ENCODE peak calls at places on chromosomes 3 and 15, in five cellular contexts. H is mesendoderm, X is H9, A is neuronal stem cell, L is mesenchymal stem cell. W is an unnamed sample.
A peak's percentile ranks its signal among the peaks of the same experiment; 100 is the strongest.

GRCh38 chr15:62770752-62771151 is 271.8 kb upstream of the TPM1 start:
- DNase-seq in H (no peak), X (no peak), A (no peak), L (peak; percentile 88), W (peak; percentile 94)

GRCh38 chr3:76132154-76132470 is 346.8 kb upstream of the ZNF717 start:
- DNase-seq in H (no peak), X (no peak), A (no peak), L (no peak), W (no peak)

GRCh38 chr3:127208483-127209100 is 15.7 kb downstream of the PRR23E start:
- DNase-seq in H (peak; percentile 69), X (peak; percentile 20), A (no peak), L (no peak), W (no peak)

GRCh38 chr15:73939138-73939537 is 12.9 kb downstream of the LOXL1 start:
- DNase-seq in H (no peak), X (no peak), A (no peak), L (no peak), W (no peak)

GRCh38 chr3:113245775-113246174 is 34.4 kb downstream of the BOC start:
- DNase-seq in H (no peak), X (no peak), A (no peak), L (peak; percentile 52), W (peak; percentile 15)

GRCh38 chr3:181056276-181056675 is 66.7 kb upstream of the DNAJC19 start:
- DNase-seq in H (no peak), X (no peak), A (no peak), L (no peak), W (no peak)

GRCh38 chr3:65619391-65620298 is 419.1 kb downstream of the MAGI1 start:
- DNase-seq in H (peak; percentile 67), X (no peak), A (no peak), L (peak; percentile 56), W (peak; percentile 92)

GRCh38 chr15:87293016-87293415 is 963.5 kb downstream of the NTRK3 start:
- DNase-seq in H (no peak), X (no peak), A (no peak), L (peak; percentile 19), W (no peak)

GRCh38 chr15:67166280-67167009 is 88.0 kb downstream of the AAGAB start:
- DNase-seq in H (no peak), X (no peak), A (no peak), L (no peak), W (no peak)

GRCh38 chr3:194313642-194314430 is 37.3 kb downstream of the CPN2 start:
- DNase-seq in H (peak; percentile 72), X (no peak), A (no peak), L (peak; percentile 24), W (no peak)

GRCh38 chr3:126101521-126101982 is 17.6 kb upstream of the SLC41A3 start:
- DNase-seq in H (no peak), X (no peak), A (no peak), L (no peak), W (no peak)

GRCh38 chr3:10437272-10437994 is 68.0 kb downstream of the ATP2B2 start:
- DNase-seq in H (no peak), X (no peak), A (no peak), L (peak; percentile 82), W (peak; percentile 85)

GRCh38 chr15:82021021-82021420 is 24.8 kb downstream of the MEX3B start:
- DNase-seq in H (peak; percentile 14), X (no peak), A (no peak), L (peak; percentile 2), W (peak; percentile 30)

GRCh38 chr3:85594648-85595047 is 635.9 kb downstream of the CADM2 start:
- DNase-seq in H (no peak), X (no peak), A (no peak), L (no peak), W (no peak)

GRCh38 chr3:72960812-72961518 is 35.6 kb upstream of the PPP4R2 start:
- DNase-seq in H (no peak), X (no peak), A (no peak), L (peak; percentile 96), W (peak; percentile 74)

GRCh38 chr15:99993681-99994131 is 260.5 kb upstream of the LYSMD4 start:
- DNase-seq in H (no peak), X (no peak), A (no peak), L (no peak), W (no peak)

GRCh38 chr15:44728576-44729393 is 7.5 kb upstream of the TRIM69 start:
- DNase-seq in H (peak; percentile 99), X (peak; percentile 96), A (peak; percentile 75), L (peak; percentile 100), W (peak; percentile 99)
- H3K18ac ChIP-seq in H (peak overlapping the region; percentile 3), X (peak overlapping the region; percentile 79), A (peak overlapping the region; percentile 55), L (peak overlapping the region; percentile 76), W (peak overlapping the region; percentile 25)

GRCh38 chr15:85854345-85855097 is 59.8 kb upstream of the KLHL25 start:
- DNase-seq in H (peak; percentile 76), X (peak; percentile 65), A (peak; percentile 72), L (peak; percentile 59), W (peak; percentile 62)
- H3K18ac ChIP-seq in H (no peak overlapping the region), X (no peak overlapping the region), A (no peak overlapping the region), L (no peak overlapping the region), W (no peak overlapping the region)

GRCh38 chr3:58035512-58035867 is 27.3 kb downstream of the FLNB start:
- DNase-seq in H (no peak), X (no peak), A (no peak), L (no peak), W (no peak)

GRCh38 chr3:58036287-58037032 is 28.2 kb downstream of the FLNB start:
- DNase-seq in H (no peak), X (no peak), A (no peak), L (no peak), W (no peak)

GRCh38 chr3:58037141-58037910 is 29.1 kb downstream of the FLNB start:
- DNase-seq in H (no peak), X (no peak), A (no peak), L (no peak), W (no peak)

GRCh38 chr3:58032186-58032585 is 24.0 kb downstream of the FLNB start:
- DNase-seq in H (peak; percentile 91), X (no peak), A (no peak), L (peak; percentile 84), W (peak; percentile 65)

DNA sequence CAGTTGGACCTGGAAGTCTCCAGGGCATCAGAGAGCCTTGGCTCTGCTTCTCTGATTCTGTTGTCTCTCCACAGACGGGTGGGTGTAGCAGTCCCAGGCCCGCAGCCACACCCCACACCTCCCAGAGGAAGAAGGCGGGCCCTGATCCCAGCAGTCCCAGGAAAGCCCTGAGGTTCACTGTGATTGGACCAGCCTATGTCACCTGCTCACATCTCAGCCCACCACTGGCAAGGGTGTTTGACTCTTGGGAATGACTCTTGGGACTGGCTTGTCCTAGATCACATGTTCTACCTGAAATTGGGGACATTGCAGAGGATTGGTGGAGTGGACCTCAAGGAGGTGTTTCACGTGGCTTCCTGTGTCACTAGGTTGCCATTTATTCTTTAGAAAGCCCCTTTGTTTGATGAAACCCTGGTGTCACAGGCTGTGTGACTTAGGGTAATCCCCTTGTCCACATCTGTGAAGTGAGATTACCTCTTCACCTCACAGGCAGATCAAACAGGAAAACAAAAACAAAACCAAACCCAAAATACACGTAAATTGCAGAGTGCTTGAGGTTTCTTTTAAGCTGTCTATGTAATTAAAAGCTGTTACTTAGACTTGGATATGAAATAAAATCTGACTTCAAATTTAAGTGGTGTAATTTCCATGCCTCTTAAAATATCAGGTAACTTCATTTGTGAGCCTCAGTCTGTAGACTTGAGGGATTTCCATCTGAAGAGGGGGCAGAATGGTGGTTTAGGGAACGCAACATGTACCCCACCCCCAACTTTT is 26.7 kb downstream of the FLNB start:
- DNase-seq in H (peak; percentile 70), X (peak; percentile 55), A (no peak), L (no peak), W (no peak)
- H3K18ac ChIP-seq in H (peak overlapping the region; percentile 71), X (no peak overlapping the region), A (no peak overlapping the region), L (no peak overlapping the region), W (no peak overlapping the region)

DNA sequence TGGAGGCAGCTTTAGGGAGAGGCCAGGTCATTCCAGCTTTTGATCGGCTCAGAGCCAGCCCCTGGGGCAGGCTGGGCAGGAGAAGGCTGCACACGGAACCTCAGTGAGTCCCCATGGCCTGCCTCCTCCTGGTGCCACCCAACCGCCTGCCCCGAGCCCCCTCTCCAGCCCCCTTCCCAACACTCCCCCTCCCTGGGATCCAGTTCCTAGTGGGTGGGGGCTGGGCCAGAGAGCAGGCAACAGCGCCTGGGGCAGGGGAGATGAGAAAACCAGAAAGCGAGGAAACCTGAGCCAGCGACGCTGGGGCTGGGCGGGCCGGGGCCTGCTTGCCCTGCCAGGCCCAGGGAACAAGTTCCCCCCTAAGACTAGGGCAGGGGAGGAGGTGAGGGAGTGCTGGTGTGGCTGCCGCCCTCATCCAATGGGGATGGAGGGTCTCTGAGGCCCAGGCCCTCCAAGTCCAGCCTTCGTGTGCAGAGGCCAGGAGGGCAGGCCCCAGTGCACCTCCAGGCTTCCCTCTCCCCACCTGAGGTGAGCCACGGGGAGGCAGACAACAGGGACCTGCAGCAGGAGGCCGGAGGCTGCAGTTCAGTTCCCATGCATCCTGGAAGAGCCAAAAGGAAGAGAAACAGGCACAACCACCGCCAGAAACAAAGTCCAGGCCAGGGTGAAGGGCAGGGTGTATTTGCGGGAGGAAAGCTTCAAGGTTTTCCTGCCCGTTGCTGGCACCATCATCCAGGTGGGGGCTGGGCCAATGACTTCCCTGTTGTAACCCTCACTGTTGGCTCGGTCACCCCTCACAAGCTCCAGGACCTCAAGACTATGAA is 4.0 kb upstream of the SEMA3F start:
- DNase-seq in H (peak; percentile 82), X (peak; percentile 79), A (no peak), L (no peak), W (no peak)
- H3K18ac ChIP-seq in H (peak overlapping the region; percentile 20), X (peak overlapping the region; percentile 27), A (peak overlapping the region; percentile 90), L (peak overlapping the region; percentile 29), W (no peak overlapping the region)

GRCh38 chr3:43691120-43692002 is 623 bp downstream of the ABHD5 start:
- DNase-seq in H (peak; percentile 81), X (peak; percentile 87), A (peak; percentile 36), L (peak; percentile 59), W (peak; percentile 22)

GRCh38 chr3:43692085-43692484 is 1.3 kb downstream of the ABHD5 start:
- DNase-seq in H (peak; percentile 8), X (no peak), A (no peak), L (peak; percentile 46), W (no peak)

GRCh38 chr3:43689766-43690399 is 855 bp upstream of the ABHD5 start:
- DNase-seq in H (no peak), X (no peak), A (no peak), L (no peak), W (no peak)

GRCh38 chr3:43689166-43689565 is 1.6 kb upstream of the ABHD5 start:
- DNase-seq in H (no peak), X (no peak), A (no peak), L (no peak), W (no peak)

DNA sequence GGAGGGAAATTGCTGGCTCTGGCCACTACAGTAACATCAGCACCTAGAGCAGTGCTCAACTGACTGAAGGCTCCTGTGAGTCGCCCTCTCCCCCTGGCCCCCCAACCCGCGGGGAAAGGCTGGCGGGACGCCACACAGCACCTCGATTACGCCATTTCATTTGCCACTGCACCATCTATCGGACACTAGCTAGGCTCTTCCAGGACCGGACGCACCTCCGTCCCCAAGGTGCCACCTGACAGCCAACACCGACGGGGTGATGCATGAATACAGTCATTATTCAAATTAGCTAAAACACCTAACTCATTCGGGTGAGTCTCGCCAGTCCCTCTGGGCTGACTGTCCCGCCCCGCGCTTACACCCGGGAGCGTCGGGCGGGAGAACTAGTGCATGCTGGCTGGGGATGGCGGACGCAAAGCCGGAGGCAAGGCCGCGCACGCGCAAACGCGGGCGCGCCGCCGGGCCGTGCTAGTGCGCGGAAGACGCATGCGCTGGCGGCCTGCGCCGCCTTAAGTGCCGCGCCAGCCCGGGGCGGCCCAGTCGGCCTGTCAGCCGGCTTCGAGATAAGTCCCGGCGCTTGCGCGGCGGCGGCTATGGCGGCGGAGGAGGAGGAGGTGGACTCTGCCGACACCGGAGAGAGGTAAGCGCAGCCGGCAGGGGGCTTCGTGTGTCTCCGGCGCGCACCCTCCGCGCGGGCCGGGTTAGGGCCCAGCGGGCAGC is at the start of gene ABHD5:
- DNase-seq in H (peak; percentile 97), X (peak; percentile 94), A (peak; percentile 94), L (peak; percentile 93), W (peak; percentile 95)
- H3K18ac ChIP-seq in H (peak within 1 kb of the TSS; percentile 63), X (peak within 1 kb of the TSS; percentile 3), A (peak within 1 kb of the TSS; percentile 89), L (peak within 1 kb of the TSS; percentile 81), W (peak within 1 kb of the TSS; percentile 58)

GRCh38 chr3:13087320-13087985 is 14.2 kb upstream of the IQSEC1 start:
- DNase-seq in H (no peak), X (no peak), A (no peak), L (no peak), W (no peak)
- H3K18ac ChIP-seq in H (no peak overlapping the region), X (no peak overlapping the region), A (peak overlapping the region; percentile 55), L (no peak overlapping the region), W (no peak overlapping the region)

W was measured in IMR-90.